ENCODE peak calls at places on chromosome 18, in nine cellular contexts. P is mammary epithelial cell, R is brain microvascular endothelial cell, N is fibroblast of pulmonary artery, D is heart right ventricle, A is dorsolateral prefrontal cortex, K is neural progenitor cell, I is foreskin fibroblast, W is AG04449. F is an unnamed sample.

GRCh38 chr18:5620284-5620683 is 76.5 kb upstream of the EPB41L3 start:
- DNase-seq in P (peak), K (no peak), A (no peak), R (no peak), N (peak), D (no peak), I (peak), W (no peak), F (peak)

GRCh38 chr18:59067873-59068272 is 71.8 kb upstream of the SEC11C start:
- DNase-seq in I (peak), D (no peak), K (peak), W (no peak), N (peak), A (no peak), P (no peak), R (peak), F (peak)

GRCh38 chr18:23143871-23144270 is 8.6 kb downstream of the CABLES1 start:
- DNase-seq in K (no peak), N (peak), A (peak), I (no peak), D (no peak), R (no peak), P (no peak), W (no peak), F (no peak)

GRCh38 chr18:76801567-76802505 is 20.5 kb upstream of the ZNF236 start:
- DNase-seq in R (no peak), W (no peak), D (peak), K (peak), A (no peak), N (peak), I (peak), P (peak), F (peak)

GRCh38 chr18:54958711-54959625 is at the start of gene CCDC68:
- DNase-seq in R (no peak), P (no peak), K (peak), A (no peak), W (no peak), D (peak), N (peak), I (peak), F (peak)

GRCh38 chr18:2192562-2192961 is 378.7 kb downstream of the METTL4 start:
- DNase-seq in D (no peak), K (no peak), A (no peak), I (no peak), W (no peak), P (no peak), R (no peak), N (no peak), F (no peak)

GRCh38 chr18:1014496-1014895 is 109.8 kb downstream of the ADCYAP1 start:
- DNase-seq in W (no peak), R (no peak), K (no peak), N (no peak), P (no peak), I (no peak), D (no peak), A (no peak), F (peak)

GRCh38 chr18:55853268-55853667 is 265.3 kb upstream of the TCF4 start:
- DNase-seq in P (no peak), K (no peak), N (no peak), R (no peak), I (no peak), W (no peak), A (no peak), D (no peak), F (no peak)

GRCh38 chr18:43846302-43846701 is 569.0 kb upstream of the SYT4 start:
- DNase-seq in D (no peak), I (no peak), R (no peak), K (peak), P (no peak), N (no peak), W (no peak), A (no peak), F (no peak)

GRCh38 chr18:70431203-70431624 is 142.4 kb downstream of the SOCS6 start:
- DNase-seq in P (peak), N (peak), D (no peak), K (no peak), I (peak), R (no peak), W (no peak), A (no peak), F (peak)

GRCh38 chr18:24270937-24271380 is 126.7 kb downstream of the OSBPL1A start:
- DNase-seq in P (peak), N (peak), A (no peak), W (no peak), K (peak), I (peak), D (no peak), R (peak), F (peak)

GRCh38 chr18:36424741-36425142 is 127.2 kb downstream of the FHOD3 start:
- DNase-seq in I (no peak), P (peak), A (no peak), N (no peak), R (no peak), K (no peak), D (no peak), W (no peak), F (no peak)

GRCh38 chr18:8895987-8896619 is 190.7 kb downstream of the MTCL1 start:
- DNase-seq in R (peak), A (no peak), K (no peak), D (no peak), W (peak), I (peak), P (peak), N (peak), F (peak)

GRCh38 chr18:629303-630150 is 27.9 kb upstream of the TYMS start:
- DNase-seq in R (peak), P (no peak), I (no peak), N (peak), D (no peak), W (no peak), K (no peak), A (no peak), F (no peak)

GRCh38 chr18:52499018-52499417 is 159.0 kb downstream of the DCC start:
- DNase-seq in I (no peak), N (no peak), P (no peak), K (no peak), D (no peak), W (no peak), A (no peak), R (no peak), F (no peak)

GRCh38 chr18:154151-154550 is 4.2 kb upstream of the USP14 start:
- DNase-seq in D (no peak), I (peak), W (no peak), P (no peak), K (no peak), N (peak), R (peak), A (no peak), F (peak)

GRCh38 chr18:13103366-13103765 is 112.2 kb downstream of the CEP192 start:
- DNase-seq in P (no peak), D (no peak), W (no peak), R (no peak), I (no peak), N (peak), K (no peak), A (no peak), F (no peak)

GRCh38 chr18:3093624-3094354 is 80.8 kb upstream of the LPIN2 start:
- DNase-seq in K (no peak), A (no peak), I (peak), P (no peak), N (no peak), W (no peak), R (no peak), D (peak), F (no peak)

GRCh38 chr18:67282796-67283195 is 233.7 kb downstream of the DSEL start:
- DNase-seq in A (no peak), N (peak), D (no peak), K (no peak), W (no peak), R (no peak), I (peak), P (no peak), F (peak)

GRCh38 chr18:21330122-21330701 is 88.2 kb downstream of the GREB1L start:
- DNase-seq in R (peak), N (peak), I (peak), P (peak), D (peak), W (no peak), A (no peak), K (peak), F (peak)

GRCh38 chr18:46810481-46811000 is 53.7 kb upstream of the ST8SIA5 start:
- DNase-seq in W (no peak), I (no peak), R (no peak), N (no peak), K (peak), A (no peak), P (no peak), D (no peak), F (no peak)

GRCh38 chr18:2906522-2907458 is 60.0 kb downstream of the EMILIN2 start:
- DNase-seq in D (peak), R (no peak), P (no peak), N (no peak), A (no peak), K (peak), I (peak), W (no peak), F (no peak)

GRCh38 chr18:41465386-41465785 is 489.6 kb upstream of the PIK3C3 start:
- DNase-seq in P (no peak), K (no peak), W (no peak), I (no peak), D (no peak), N (no peak), A (no peak), R (no peak), F (no peak)

DNA sequence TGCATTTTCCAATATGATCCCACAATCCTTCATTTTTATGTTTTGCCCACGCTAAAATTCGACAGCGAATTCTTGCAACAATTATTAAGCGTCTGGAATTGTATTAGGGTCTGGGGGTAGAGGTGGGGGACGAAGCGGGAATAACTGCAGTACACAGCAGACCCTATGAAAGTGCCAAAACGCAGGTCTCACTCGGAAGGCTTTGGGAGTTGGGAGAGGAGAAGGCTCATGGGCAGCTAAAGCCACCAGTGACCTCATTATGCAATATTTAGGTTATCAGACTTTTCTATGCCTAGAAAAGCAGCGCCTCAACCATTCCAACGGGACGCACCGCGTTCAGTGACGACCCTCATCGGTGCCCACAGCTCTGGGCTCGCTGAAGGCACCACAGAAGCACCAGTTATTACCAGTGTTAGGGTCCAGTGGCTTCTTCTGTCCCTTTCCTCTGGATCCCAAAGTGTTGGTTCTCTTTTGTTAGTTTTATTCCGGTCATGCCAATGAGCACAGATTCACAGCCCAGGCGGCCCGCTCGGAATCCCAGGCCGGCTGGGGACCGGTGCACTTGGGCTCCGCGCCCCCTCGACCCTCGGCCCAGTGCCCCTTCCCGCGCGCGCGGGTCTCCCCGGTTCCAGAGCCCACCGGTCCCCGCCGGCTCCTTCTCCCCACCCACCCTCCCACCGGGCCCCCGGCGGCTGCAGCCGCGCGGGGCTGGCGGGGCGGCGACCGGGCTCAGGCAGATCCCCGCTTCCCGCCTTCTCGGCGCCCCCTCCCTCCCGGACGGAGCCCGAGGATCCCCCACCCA is 738 bp upstream of the MAPK4 start:
- DNase-seq in A (no peak), R (no peak), P (no peak), D (no peak), I (peak), W (no peak), K (peak), N (no peak), F (no peak)
- H3K4me3 ChIP-seq in A (peak), R (no peak), P (no peak), D (peak), I (no peak), W (no peak), K (peak), N (no peak), F (no peak)

GRCh38 chr18:49901862-49902340 is 88.6 kb upstream of the ACAA2 start:
- DNase-seq in P (no peak), N (no peak), I (no peak), R (no peak), K (no peak), D (no peak), W (no peak), A (no peak), F (no peak)

GRCh38 chr18:49894827-49895226 is 81.5 kb upstream of the ACAA2 start:
- DNase-seq in I (no peak), P (no peak), A (no peak), D (no peak), R (no peak), K (no peak), W (no peak), N (no peak), F (no peak)

GRCh38 chr18:49904871-49905555 is 91.7 kb upstream of the ACAA2 start:
- DNase-seq in P (no peak), R (no peak), N (no peak), K (no peak), D (no peak), A (no peak), W (no peak), I (no peak), F (no peak)

GRCh38 chr18:49898421-49898820 is 85.1 kb upstream of the ACAA2 start:
- DNase-seq in I (peak), D (peak), K (peak), P (peak), N (peak), R (peak), W (peak), A (no peak), F (peak)

GRCh38 chr18:49899647-49900330 is 86.5 kb upstream of the ACAA2 start:
- DNase-seq in P (no peak), D (no peak), R (no peak), K (peak), N (no peak), W (no peak), A (no peak), I (no peak), F (no peak)
- TF ChIP-seq CTCF in P (peak), D (no peak), R (peak), K (no peak), N (no peak), W (no peak), A (no peak), I (no peak), F (no peak)

DNA sequence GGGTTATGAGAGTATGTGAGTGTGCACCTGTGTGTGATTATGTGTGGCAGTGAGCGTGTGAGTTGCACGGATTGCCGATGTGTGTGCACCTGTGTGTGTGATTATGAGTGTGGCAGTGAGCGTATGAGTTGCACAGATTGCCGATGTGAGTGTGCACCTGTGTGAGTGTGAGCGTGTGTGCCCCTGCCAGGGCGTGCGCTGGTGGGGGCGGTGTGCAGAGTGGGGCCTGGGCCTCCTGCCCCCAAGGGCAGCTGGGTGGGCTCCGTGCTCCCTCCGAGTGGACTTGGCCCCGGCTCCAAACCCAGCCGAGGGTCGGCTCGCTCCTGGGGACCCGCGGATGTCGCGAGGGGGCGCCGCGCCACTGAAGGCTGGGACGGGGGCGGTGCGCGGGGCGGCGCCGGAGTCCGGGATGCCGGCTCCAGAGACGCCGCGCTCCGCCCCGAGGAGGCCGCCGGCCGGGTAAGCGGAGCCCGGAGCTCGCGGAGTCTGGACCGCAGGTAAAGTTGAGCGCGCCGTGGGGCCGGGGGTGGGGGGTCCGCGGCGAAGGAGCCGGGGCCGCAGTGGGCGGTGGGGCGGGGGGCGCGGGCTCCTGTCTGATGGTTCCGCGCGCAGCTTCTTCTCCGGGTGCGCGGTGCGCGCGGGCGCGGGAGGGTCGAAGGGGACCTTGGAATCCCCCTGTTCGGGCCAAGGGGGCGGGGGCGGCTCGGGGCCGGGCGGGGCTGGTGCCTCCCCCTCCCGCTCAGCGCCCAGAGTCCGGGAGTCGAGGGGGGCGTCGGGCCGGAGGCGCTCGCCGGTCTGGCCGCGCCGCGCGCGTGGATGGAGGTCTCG is at the start of gene KCNG2:
- DNase-seq in D (no peak), K (peak), N (peak), R (no peak), P (no peak), A (no peak), I (no peak), W (no peak), F (peak)
- H3K4me3 ChIP-seq in D (peak), K (peak), N (peak), R (peak), P (no peak), A (peak), I (no peak), W (no peak), F (peak)

GRCh38 chr18:6874316-6874715 is 144.8 kb downstream of the ARHGAP28 start:
- DNase-seq in A (no peak), N (peak), K (no peak), P (no peak), D (no peak), W (no peak), I (peak), R (no peak), F (peak)
- TF ChIP-seq CTCF in A (no peak), N (no peak), K (no peak), P (peak), D (no peak), W (no peak), I (no peak), R (no peak), F (peak)

GRCh38 chr18:39795350-39795749 is 2159.7 kb upstream of the PIK3C3 start:
- DNase-seq in R (no peak), I (no peak), A (no peak), D (no peak), N (no peak), P (no peak), W (no peak), K (no peak), F (no peak)

GRCh38 chr18:39796413-39796812 is 2158.6 kb upstream of the PIK3C3 start:
- DNase-seq in K (no peak), R (no peak), I (no peak), N (no peak), A (no peak), W (no peak), P (peak), D (no peak), F (peak)

GRCh38 chr18:39801848-39802247 is 2153.2 kb upstream of the PIK3C3 start:
- DNase-seq in P (no peak), A (no peak), K (no peak), I (no peak), W (no peak), N (no peak), R (no peak), D (no peak), F (no peak)

GRCh38 chr18:39801010-39801409 is 2154.0 kb upstream of the PIK3C3 start:
- DNase-seq in A (no peak), D (no peak), P (no peak), K (no peak), R (no peak), W (no peak), I (no peak), N (no peak), F (no peak)

DNA sequence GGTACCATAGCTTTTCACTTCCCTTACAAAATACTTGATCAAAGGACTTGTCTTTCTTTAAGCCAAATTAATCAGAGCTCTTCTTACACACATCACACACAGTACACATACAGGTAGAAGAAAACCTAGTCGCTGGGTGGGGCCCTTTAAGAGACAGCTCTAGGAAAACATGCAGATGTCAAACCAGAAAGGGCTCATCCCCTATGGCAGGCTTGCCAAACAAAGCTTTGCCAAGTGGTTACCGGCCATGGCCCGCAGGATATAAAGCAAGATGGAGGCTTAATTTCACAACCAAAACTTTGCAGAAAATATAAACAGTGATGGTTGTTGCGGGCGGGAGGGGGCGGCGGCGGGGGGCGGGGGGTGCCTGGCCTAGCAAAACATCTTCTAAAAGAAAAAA is 2156.0 kb upstream of the PIK3C3 start:
- DNase-seq in W (no peak), N (peak), A (no peak), D (no peak), K (no peak), I (peak), P (peak), R (no peak), F (no peak)
- H3K4me3 ChIP-seq in W (no peak), N (peak), A (no peak), D (no peak), K (peak), I (peak), P (peak), R (peak), F (no peak)

GRCh38 chr18:74155276-74155675 is 7.0 kb downstream of the TIMM21 start:
- DNase-seq in W (no peak), N (no peak), K (no peak), A (no peak), R (peak), I (no peak), P (no peak), D (no peak), F (no peak)

GRCh38 chr18:74152270-74152669 is 3.9 kb downstream of the TIMM21 start:
- DNase-seq in R (no peak), N (no peak), I (no peak), A (no peak), P (no peak), W (no peak), K (no peak), D (no peak), F (no peak)

GRCh38 chr18:74153377-74153776 is 5.1 kb downstream of the TIMM21 start:
- DNase-seq in I (no peak), D (no peak), N (peak), A (no peak), W (no peak), R (no peak), P (no peak), K (no peak), F (peak)

GRCh38 chr18:74153793-74154192 is 5.5 kb downstream of the TIMM21 start:
- DNase-seq in P (no peak), W (no peak), A (no peak), N (no peak), K (no peak), I (no peak), R (no peak), D (no peak), F (no peak)

GRCh38 chr18:74152906-74153305 is 4.6 kb downstream of the TIMM21 start:
- DNase-seq in A (no peak), K (no peak), N (no peak), D (no peak), W (no peak), R (no peak), P (no peak), I (no peak), F (no peak)
- TF ChIP-seq CTCF in A (no peak), K (no peak), N (no peak), D (no peak), W (no peak), R (peak), P (no peak), I (no peak), F (peak)

GRCh38 chr18:11146238-11146946 is 3.0 kb downstream of the PIEZO2 start:
- DNase-seq in N (no peak), W (no peak), D (peak), K (no peak), R (no peak), A (peak), P (no peak), I (no peak), F (no peak)
- H3K4me3 ChIP-seq in N (peak), W (no peak), D (no peak), K (no peak), R (peak), A (peak), P (no peak), I (no peak), F (peak)

F was measured in cardiac fibroblast.